ENCODE peak calls at places on chromosomes 12 and 14, in nine cellular contexts. Q, N, P, S, R, M, F, B and A are unnamed samples.

GRCh38 chr14:59215353-59215752 is 26.9 kb downstream of the DAAM1 start:
- DNase-seq in S (no peak), P (peak), M (peak), B (no peak), F (peak), R (peak), Q (no peak), N (no peak), A (peak)

GRCh38 chr12:79309039-79309438 is 381.7 kb downstream of the PAWR start:
- DNase-seq in S (no peak), P (no peak), F (no peak), M (no peak), N (no peak), Q (no peak), B (no peak), R (no peak), A (no peak)

GRCh38 chr12:954736-955135 is 5.2 kb upstream of the RAD52 start:
- DNase-seq in B (no peak), R (no peak), S (no peak), M (no peak), F (no peak), N (no peak), P (no peak), Q (no peak), A (peak)

GRCh38 chr12:101021911-101022388 is 188.1 kb downstream of the SLC5A8 start:
- DNase-seq in F (no peak), M (no peak), B (peak), R (peak), Q (no peak), S (no peak), N (peak), P (peak), A (peak)

GRCh38 chr12:63826002-63826585 is 18.4 kb upstream of the SRGAP1 start:
- DNase-seq in Q (no peak), N (peak), B (peak), M (peak), S (no peak), F (no peak), P (peak), R (peak), A (peak)

GRCh38 chr12:7396418-7396817 is 47.5 kb downstream of the CD163L1 start:
- DNase-seq in S (no peak), Q (no peak), P (no peak), M (no peak), B (no peak), R (no peak), N (no peak), F (no peak), A (no peak)

GRCh38 chr12:107748472-107748871 is 12.5 kb downstream of the PRDM4 start:
- DNase-seq in P (peak), N (peak), M (no peak), S (no peak), F (no peak), B (peak), R (peak), Q (no peak), A (peak)

GRCh38 chr12:76927170-76927784 is 48.5 kb upstream of the CSRP2 start:
- DNase-seq in F (no peak), P (peak), S (no peak), Q (no peak), R (peak), N (peak), B (no peak), M (no peak), A (peak)

GRCh38 chr14:70822706-70823185 is 13.4 kb upstream of the MAP3K9 start:
- DNase-seq in F (no peak), B (no peak), P (peak), S (no peak), N (no peak), M (peak), Q (no peak), R (peak), A (peak)

GRCh38 chr12:42705863-42706262 is 116.3 kb upstream of the PRICKLE1 start:
- DNase-seq in F (peak), R (peak), P (peak), S (no peak), M (no peak), B (no peak), Q (no peak), N (peak), A (peak)

GRCh38 chr14:69901113-69901951 is 22.1 kb downstream of the SMOC1 start:
- DNase-seq in P (peak), F (no peak), R (peak), S (no peak), B (no peak), M (no peak), N (no peak), Q (no peak), A (peak)

GRCh38 chr14:105701456-105702274 is 175.3 kb downstream of the TMEM121 start:
- DNase-seq in B (no peak), R (no peak), Q (no peak), N (no peak), F (peak), M (no peak), S (no peak), P (no peak), A (no peak)

GRCh38 chr14:99177046-99177655 is 94.8 kb downstream of the BCL11B start:
- DNase-seq in B (no peak), F (peak), R (no peak), N (no peak), S (no peak), M (no peak), P (no peak), Q (no peak), A (no peak)

GRCh38 chr12:29750131-29750927 is 33.4 kb downstream of the TMTC1 start:
- DNase-seq in B (no peak), P (peak), F (no peak), S (no peak), R (no peak), N (no peak), Q (no peak), M (no peak), A (no peak)